ENCODE peak calls at places on chromosomes 12 and 14, in nine cellular contexts. O is suprapubic skin, T is HL-60, I is upper lobe of left lung, M is stomach, D is transverse colon, U is breast epithelium, Z is HepG2, Q is HCT116. F is an unnamed sample.

GRCh38 chr14:96051642-96052540 is 12.7 kb downstream of the C14orf132 start:
- DNase-seq in O (no peak), T (no peak), I (no peak), M (peak; percentile 18), D (no peak), U (no peak), Z (peak; percentile 33), Q (peak; percentile 12), F (peak; percentile 88)

GRCh38 chr12:83015390-83016225 is 328.9 kb downstream of the TMTC2 start:
- DNase-seq in O (no peak), T (no peak), I (no peak), M (peak; percentile 79), D (no peak), U (no peak), Z (no peak), Q (peak; percentile 23), F (no peak)

GRCh38 chr14:62599616-62600385 is 445.5 kb downstream of the KCNH5 start:
- DNase-seq in O (no peak), T (no peak), I (no peak), M (no peak), D (no peak), U (no peak), Z (no peak), Q (no peak), F (no peak)

GRCh38 chr14:100471451-100472093 is 115.6 kb downstream of the BEGAIN start:
- DNase-seq in O (no peak), T (no peak), I (peak; percentile 13), M (no peak), D (no peak), U (peak; percentile 23), Z (no peak), Q (peak; percentile 68), F (no peak)

GRCh38 chr14:94655169-94655710 is 43.0 kb downstream of the SERPINA3 start:
- DNase-seq in O (peak; percentile 15), T (no peak), I (no peak), M (no peak), D (no peak), U (no peak), Z (no peak), Q (no peak), F (no peak)

GRCh38 chr12:109475993-109476806 is 900 bp downstream of the KCTD10 start:
- DNase-seq in O (no peak), T (no peak), I (no peak), M (no peak), D (no peak), U (no peak), Z (no peak), Q (no peak), F (peak; percentile 55)

GRCh38 chr12:100573499-100574261 is at the start of gene GAS2L3:
- DNase-seq in O (peak; percentile 90), T (peak; percentile 63), I (peak; percentile 98), M (peak; percentile 91), D (peak; percentile 91), U (peak; percentile 82), Z (peak; percentile 83), Q (peak; percentile 65), F (peak; percentile 91)

GRCh38 chr12:15193927-15194326 is 27.3 kb downstream of the RERG start:
- DNase-seq in O (no peak), T (no peak), I (no peak), M (no peak), D (no peak), U (no peak), Z (no peak), Q (no peak), F (no peak)

GRCh38 chr12:57488397-57489156 is 709 bp downstream of the MARS1 start:
- DNase-seq in O (no peak), T (no peak), I (no peak), M (no peak), D (no peak), U (no peak), Z (no peak), Q (no peak), F (peak; percentile 30)

GRCh38 chr14:92956961-92957360 is 34.0 kb downstream of the CHGA start:
- DNase-seq in O (no peak), T (no peak), I (no peak), M (no peak), D (no peak), U (no peak), Z (no peak), Q (no peak), F (no peak)

GRCh38 chr14:95490127-95490526 is 26.3 kb downstream of the SYNE3 start:
- DNase-seq in O (no peak), T (no peak), I (no peak), M (no peak), D (no peak), U (no peak), Z (no peak), Q (no peak), F (no peak)

GRCh38 chr14:104707629-104708595 is 16.1 kb upstream of the ADSS1 start:
- DNase-seq in O (no peak), T (no peak), I (peak; percentile 78), M (no peak), D (no peak), U (no peak), Z (no peak), Q (no peak), F (peak; percentile 49)

GRCh38 chr12:21428241-21428640 is 9.2 kb upstream of the PYROXD1 start:
- DNase-seq in O (no peak), T (no peak), I (no peak), M (no peak), D (no peak), U (no peak), Z (no peak), Q (no peak), F (no peak)

GRCh38 chr12:120399531-120399930 is 30.6 kb upstream of the MSI1 start:
- DNase-seq in O (no peak), T (no peak), I (no peak), M (no peak), D (no peak), U (no peak), Z (no peak), Q (no peak), F (no peak)

GRCh38 chr14:79871164-79871563 is 340.1 kb downstream of the DIO2 start:
- DNase-seq in O (no peak), T (no peak), I (no peak), M (no peak), D (no peak), U (no peak), Z (no peak), Q (no peak), F (no peak)

GRCh38 chr12:118297284-118297683 is 75.4 kb downstream of the TAOK3 start:
- DNase-seq in O (no peak), T (no peak), I (no peak), M (no peak), D (no peak), U (no peak), Z (no peak), Q (no peak), F (no peak)

GRCh38 chr14:62763951-62764350 is 281.3 kb downstream of the KCNH5 start:
- DNase-seq in O (no peak), T (no peak), I (no peak), M (no peak), D (no peak), U (no peak), Z (no peak), Q (no peak), F (no peak)

DNA sequence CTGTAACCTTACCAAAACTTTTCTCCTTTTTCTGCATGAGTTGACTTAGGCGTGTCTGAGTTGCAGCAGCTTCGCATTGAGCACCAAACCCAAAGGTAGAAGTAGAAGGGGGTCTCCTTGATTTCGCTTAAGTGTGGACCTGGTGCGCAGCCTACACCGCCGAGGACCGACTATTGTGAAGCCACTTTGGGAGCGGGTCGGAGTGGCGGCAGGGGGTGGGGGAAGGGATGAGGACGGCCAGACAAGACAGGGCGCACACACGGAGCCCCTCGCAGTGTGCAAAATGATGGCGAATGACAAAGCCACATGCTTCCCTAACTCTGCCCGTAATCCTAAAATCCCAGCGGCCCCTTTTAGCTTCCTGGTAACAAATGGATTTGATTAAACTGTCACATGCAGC is 1.1 kb downstream of the LMO3 start:
- DNase-seq in O (no peak), T (no peak), I (peak; percentile 54), M (no peak), D (no peak), U (no peak), Z (no peak), Q (no peak), F (peak; percentile 53)
- H3K27ac ChIP-seq in O (no peak overlapping the region), T (no peak overlapping the region), I (peak overlapping the region; percentile 86), M (no peak overlapping the region), D (peak overlapping the region; percentile 85), U (no peak overlapping the region), Z (no peak overlapping the region), Q (no peak overlapping the region), F (no peak overlapping the region)

DNA sequence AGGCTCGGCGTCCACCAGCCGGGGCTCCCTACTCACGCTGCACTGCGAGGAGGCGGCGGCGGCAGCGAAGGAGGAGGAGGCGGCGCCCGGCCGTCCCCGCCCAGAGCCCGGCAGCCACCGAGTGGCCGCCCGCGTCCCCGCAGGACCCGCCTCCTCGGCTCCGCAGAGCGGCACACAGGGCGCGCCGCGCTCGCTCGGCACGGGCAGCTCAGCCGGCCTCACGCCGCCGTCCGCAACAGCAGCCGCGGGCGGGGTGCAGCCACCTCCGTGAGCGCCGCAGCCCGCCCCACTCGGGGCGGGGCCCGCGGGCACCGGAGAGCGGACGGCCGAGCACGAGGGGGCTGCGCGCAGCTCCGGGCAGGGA is at the start of gene ATP2B1:
- DNase-seq in O (peak; percentile 89), T (peak; percentile 41), I (peak; percentile 98), M (peak; percentile 92), D (peak; percentile 92), U (peak; percentile 82), Z (peak; percentile 55), Q (peak; percentile 47), F (peak; percentile 81)
- TF ChIP-seq POLR2AphosphoS5 in O (no peak), T (no peak), I (peak; percentile 91), M (peak; percentile 78), D (peak; percentile 97), U (no peak), Z (no peak), Q (peak; percentile 90), F (peak; percentile 52)

GRCh38 chr12:92539966-92540791 is 162.6 kb upstream of the PLEKHG7 start:
- DNase-seq in O (no peak), T (no peak), I (peak; percentile 15), M (no peak), D (no peak), U (no peak), Z (no peak), Q (no peak), F (peak; percentile 41)
- H3K27ac ChIP-seq in O (no peak overlapping the region), T (peak overlapping the region; percentile 16), I (peak overlapping the region; percentile 9), M (no peak overlapping the region), D (peak overlapping the region; percentile 44), U (peak overlapping the region; percentile 48), Z (no peak overlapping the region), Q (no peak overlapping the region), F (no peak overlapping the region)

DNA sequence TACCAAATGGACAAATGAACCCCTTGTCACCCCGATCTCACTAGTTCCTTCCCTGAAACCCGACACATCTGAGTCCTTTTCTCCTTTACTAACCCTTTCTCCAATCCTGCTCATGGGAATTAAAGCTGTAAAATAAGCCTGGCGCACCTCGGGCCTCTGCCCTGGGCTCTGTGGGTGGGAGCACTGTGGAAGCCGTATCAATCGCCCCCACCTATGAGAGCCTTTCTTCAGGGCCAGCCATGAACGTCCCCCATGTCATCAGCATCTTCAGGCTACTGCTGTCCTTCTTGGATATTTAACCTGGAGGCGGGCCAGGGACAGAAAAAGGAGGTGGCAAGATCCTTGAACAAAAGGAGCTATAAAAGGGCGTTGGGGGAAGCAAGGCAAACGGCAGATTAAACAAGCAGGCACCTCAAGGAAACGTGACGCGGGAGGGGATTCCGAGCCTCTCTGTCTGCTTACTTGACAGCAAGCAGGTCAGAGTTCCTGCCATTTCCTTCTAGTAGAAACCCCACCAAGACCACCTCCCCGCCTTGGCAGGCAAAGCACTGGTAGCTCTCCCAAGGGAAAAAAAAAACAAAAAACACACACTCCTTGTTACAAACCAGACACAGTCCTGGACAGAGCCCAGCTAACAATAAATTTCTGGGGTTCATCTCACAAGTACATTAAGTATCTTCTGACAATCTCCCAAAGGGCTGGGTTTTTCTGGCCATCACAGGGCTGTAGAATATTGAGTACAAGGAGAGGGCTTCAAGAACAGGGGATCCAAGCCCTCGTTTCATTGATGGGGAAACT is 62.9 kb downstream of the DPF3 start:
- DNase-seq in O (no peak), T (no peak), I (no peak), M (no peak), D (peak; percentile 91), U (no peak), Z (no peak), Q (no peak), F (peak; percentile 58)
- TF ChIP-seq POLR2AphosphoS5 in O (no peak), T (no peak), I (no peak), M (no peak), D (peak; percentile 64), U (no peak), Z (no peak), Q (no peak), F (no peak)